ENCODE peak calls at places on chromosomes 13 and 19, in five cellular contexts. J is K562, Z is A549, U is SK-N-SH, R is GM12878. G is an unnamed sample.

GRCh38 chr13:112871742-112872141 is 97.3 kb upstream of the MCF2L start:
- DNase-seq in J (no peak), R (no peak), U (no peak), Z (no peak), G (no peak)

GRCh38 chr19:16104722-16105121 is 7.0 kb upstream of the RAB8A start:
- DNase-seq in Z (no peak), R (no peak), U (no peak), J (no peak), G (no peak)

GRCh38 chr19:38003427-38004099 is 96.6 kb downstream of the SIPA1L3 start:
- DNase-seq in Z (no peak), J (no peak), R (peak), U (peak), G (no peak)

GRCh38 chr13:79404985-79405384 is 1.1 kb downstream of the RBM26 start:
- DNase-seq in J (peak), U (no peak), Z (no peak), R (no peak), G (no peak)

GRCh38 chr19:33796164-33797100 is at the start of gene KCTD15:
- DNase-seq in U (peak), J (peak), R (no peak), Z (no peak), G (no peak)

GRCh38 chr13:109869312-109870237 is 83.2 kb upstream of the IRS2 start:
- DNase-seq in R (no peak), J (peak), U (peak), Z (peak), G (no peak)

GRCh38 chr19:38564981-38565685 is 52.6 kb downstream of the MAP4K1 start:
- DNase-seq in U (peak), Z (no peak), R (no peak), J (no peak), G (no peak)

GRCh38 chr13:26538363-26539317 is 18.8 kb upstream of the WASF3 start:
- DNase-seq in R (no peak), Z (no peak), J (no peak), U (no peak), G (no peak)

GRCh38 chr13:81396172-81396571 is 1055.2 kb upstream of the SPRY2 start:
- DNase-seq in Z (no peak), J (no peak), U (no peak), R (no peak), G (no peak)

GRCh38 chr13:97122381-97122996 is 99.6 kb upstream of the MBNL2 start:
- DNase-seq in R (no peak), U (no peak), J (no peak), Z (no peak), G (no peak)

GRCh38 chr13:73677041-73677589 is 457.1 kb downstream of the KLF12 start:
- DNase-seq in U (no peak), J (no peak), Z (peak), R (no peak), G (no peak)

GRCh38 chr13:98273824-98274786 is 97.0 kb upstream of the RNF113B start:
- DNase-seq in R (no peak), Z (no peak), J (no peak), U (no peak), G (no peak)

GRCh38 chr19:5324947-5325346 is 15.7 kb downstream of the PTPRS start:
- DNase-seq in R (no peak), U (no peak), J (no peak), Z (no peak), G (no peak)

GRCh38 chr13:85675508-85675907 is 123.7 kb downstream of the SLITRK6 start:
- DNase-seq in J (no peak), R (no peak), Z (no peak), U (no peak), G (no peak)
- TF ChIP-seq EP300 in J (no peak), R (no peak), Z (no peak), U (no peak), G (no peak)

DNA sequence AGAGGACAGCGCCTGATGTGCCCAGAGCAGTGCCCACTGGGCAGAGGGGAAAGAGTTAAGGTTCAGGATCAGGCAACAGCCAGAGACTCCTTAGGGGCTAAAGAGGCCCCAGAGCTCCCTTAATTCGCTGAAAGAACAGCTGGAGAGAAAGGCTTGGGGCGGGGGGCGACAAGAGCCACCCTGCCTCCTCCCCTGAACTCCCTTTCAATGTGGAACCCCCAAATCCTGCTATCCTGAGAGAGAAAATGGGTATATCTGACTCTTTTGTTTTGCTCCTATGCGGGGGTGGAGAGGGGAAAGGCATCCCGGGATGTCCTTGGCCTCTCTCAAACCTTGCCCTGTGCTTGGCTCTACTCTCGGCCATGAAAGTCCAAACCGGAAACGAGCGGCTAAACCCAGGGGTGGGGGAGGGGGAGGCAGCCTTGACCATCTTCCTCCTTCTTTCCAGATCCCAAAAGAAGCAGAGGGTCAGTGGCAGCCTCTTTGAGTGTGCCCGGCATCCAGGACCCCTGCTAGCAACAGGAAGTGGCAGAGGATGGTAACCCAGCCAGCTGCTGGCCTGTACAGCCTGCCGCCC is 4.7 kb downstream of the PRKACA start:
- DNase-seq in J (no peak), U (no peak), Z (no peak), R (no peak), G (peak)
- TF ChIP-seq REST in J (no peak), U (no peak), Z (no peak), R (no peak), G (no peak)

GRCh38 chr19:18224525-18225354 is 1.5 kb downstream of the PDE4C start:
- DNase-seq in U (peak), Z (peak), R (peak), J (peak), G (peak)
- TF ChIP-seq EP300 in U (no peak), Z (no peak), R (no peak), J (no peak), G (no peak)

GRCh38 chr19:23810496-23810895 is 51.8 kb upstream of the ZNF681 start:
- DNase-seq in J (no peak), Z (no peak), U (no peak), R (no peak), G (no peak)
- TF ChIP-seq REST in J (no peak), Z (no peak), U (no peak), R (no peak), G (no peak)